ENCODE peak calls at places on chromosomes 2 and 18, in eight cellular contexts. H is HCT116, U is HL-60, P is upper lobe of left lung, G is vagina, O is GM12891, X is K562, K is endothelial cell of umbilical vein. V is an unnamed sample.

GRCh38 chr2:238082151-238082550 is 18.0 kb upstream of the ESPNL start:
- DNase-seq in H (no peak), U (no peak), P (no peak), G (peak; percentile 76), O (no peak), X (no peak), K (no peak), V (no peak)

GRCh38 chr18:35474884-35475283 is 22.9 kb downstream of the INO80C start:
- DNase-seq in H (no peak), U (no peak), P (no peak), G (no peak), O (no peak), X (no peak), K (no peak), V (no peak)

GRCh38 chr2:106885981-106886915 is at the start of gene ST6GAL2:
- DNase-seq in H (no peak), U (no peak), P (peak; percentile 81), G (no peak), O (peak; percentile 13), X (no peak), K (no peak), V (no peak)

GRCh38 chr2:37344453-37345361 is at the start of gene QPCT:
- DNase-seq in H (no peak), U (peak; percentile 36), P (peak; percentile 89), G (no peak), O (peak; percentile 57), X (peak; percentile 17), K (peak; percentile 39), V (peak; percentile 61)

GRCh38 chr2:205994344-205994743 is 91.6 kb downstream of the INO80D start:
- DNase-seq in H (no peak), U (no peak), P (no peak), G (no peak), O (no peak), X (no peak), K (no peak), V (no peak)

GRCh38 chr18:6866552-6866951 is 137.0 kb downstream of the ARHGAP28 start:
- DNase-seq in H (no peak), U (no peak), P (no peak), G (no peak), O (no peak), X (no peak), K (peak; percentile 33), V (no peak)

GRCh38 chr18:44541781-44542180 is 138.9 kb upstream of the SETBP1 start:
- DNase-seq in H (no peak), U (no peak), P (no peak), G (no peak), O (no peak), X (no peak), K (no peak), V (no peak)

GRCh38 chr2:44354761-44355160 is 6.5 kb downstream of the PREPL start:
- DNase-seq in H (no peak), U (no peak), P (no peak), G (no peak), O (no peak), X (no peak), K (no peak), V (no peak)

GRCh38 chr18:58776084-58776483 is 88.6 kb upstream of the ZNF532 start:
- DNase-seq in H (no peak), U (no peak), P (no peak), G (no peak), O (no peak), X (no peak), K (no peak), V (no peak)

GRCh38 chr2:64210816-64211215 is 66.6 kb upstream of the PELI1 start:
- DNase-seq in H (no peak), U (no peak), P (no peak), G (no peak), O (no peak), X (no peak), K (no peak), V (no peak)

GRCh38 chr18:65786400-65786948 is 35.7 kb downstream of the CDH7 start:
- DNase-seq in H (no peak), U (no peak), P (no peak), G (no peak), O (no peak), X (no peak), K (no peak), V (no peak)

GRCh38 chr2:43274055-43274454 is 47.6 kb upstream of the ZFP36L2 start:
- DNase-seq in H (no peak), U (no peak), P (no peak), G (no peak), O (no peak), X (no peak), K (no peak), V (no peak)

GRCh38 chr2:72082021-72082739 is 65.5 kb downstream of the CYP26B1 start:
- DNase-seq in H (no peak), U (no peak), P (peak; percentile 43), G (no peak), O (no peak), X (no peak), K (no peak), V (no peak)

GRCh38 chr2:144201868-144202468 is 318.0 kb downstream of the ZEB2 start:
- DNase-seq in H (no peak), U (no peak), P (no peak), G (no peak), O (no peak), X (no peak), K (peak; percentile 21), V (no peak)

GRCh38 chr2:33108483-33109443 is 162.0 kb downstream of the LTBP1 start:
- DNase-seq in H (no peak), U (no peak), P (no peak), G (no peak), O (no peak), X (peak; percentile 82), K (peak; percentile 13), V (no peak)

GRCh38 chr18:55588001-55588875 is at the start of gene TCF4:
- DNase-seq in H (no peak), U (peak; percentile 50), P (peak; percentile 93), G (no peak), O (no peak), X (peak; percentile 56), K (peak; percentile 66), V (no peak)

GRCh38 chr18:54444309-54444914 is 86.7 kb downstream of the C18orf54 start:
- DNase-seq in H (peak; percentile 60), U (peak; percentile 54), P (no peak), G (no peak), O (peak; percentile 5), X (peak; percentile 27), K (peak; percentile 66), V (no peak)

GRCh38 chr2:135742307-135742838 is 718 bp downstream of the UBXN4 start:
- DNase-seq in H (no peak), U (peak; percentile 41), P (peak; percentile 90), G (no peak), O (peak; percentile 8), X (no peak), K (peak; percentile 80), V (no peak)

DNA sequence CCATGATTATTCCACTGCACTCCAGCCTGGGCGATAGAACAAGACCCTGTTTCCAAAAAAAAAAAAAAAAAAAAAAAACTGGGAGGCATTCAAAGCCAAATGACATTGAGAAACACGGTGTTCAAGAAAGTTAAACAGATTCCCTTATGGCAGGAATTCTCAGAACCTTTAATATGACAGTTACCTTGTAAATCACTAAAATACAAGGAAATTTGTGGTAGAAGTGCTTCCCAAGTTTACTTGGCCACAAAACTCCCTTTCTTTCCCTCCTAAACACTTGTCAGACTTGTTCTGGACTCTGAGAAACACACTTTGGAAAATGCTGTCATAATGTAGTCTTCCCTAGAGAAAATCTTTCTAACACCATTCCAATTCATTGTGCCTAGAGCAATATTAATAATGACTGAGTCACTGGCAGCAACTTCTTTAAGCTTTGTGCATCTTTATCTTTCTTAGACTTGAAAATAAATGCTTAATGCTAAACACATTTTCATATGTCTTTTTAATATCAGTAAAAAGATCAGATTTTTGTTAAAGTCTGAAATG is 140.4 kb downstream of the ANKRD44 start:
- DNase-seq in H (no peak), U (no peak), P (no peak), G (no peak), O (no peak), X (no peak), K (no peak), V (no peak)
- TF ChIP-seq POLR2AphosphoS5 in H (no peak), U (no peak), P (no peak), G (peak; percentile 31), O (no peak), X (no peak), K (no peak), V (peak; percentile 25)

GRCh38 chr2:34731274-34731673 is 1132.2 kb upstream of the FAM98A start:
- DNase-seq in H (no peak), U (no peak), P (no peak), G (no peak), O (no peak), X (no peak), K (no peak), V (no peak)

GRCh38 chr2:34734662-34735061 is 1135.6 kb upstream of the FAM98A start:
- DNase-seq in H (no peak), U (no peak), P (no peak), G (no peak), O (no peak), X (no peak), K (no peak), V (no peak)

GRCh38 chr2:34734042-34734441 is 1134.9 kb upstream of the FAM98A start:
- DNase-seq in H (no peak), U (no peak), P (no peak), G (no peak), O (no peak), X (no peak), K (no peak), V (no peak)

DNA sequence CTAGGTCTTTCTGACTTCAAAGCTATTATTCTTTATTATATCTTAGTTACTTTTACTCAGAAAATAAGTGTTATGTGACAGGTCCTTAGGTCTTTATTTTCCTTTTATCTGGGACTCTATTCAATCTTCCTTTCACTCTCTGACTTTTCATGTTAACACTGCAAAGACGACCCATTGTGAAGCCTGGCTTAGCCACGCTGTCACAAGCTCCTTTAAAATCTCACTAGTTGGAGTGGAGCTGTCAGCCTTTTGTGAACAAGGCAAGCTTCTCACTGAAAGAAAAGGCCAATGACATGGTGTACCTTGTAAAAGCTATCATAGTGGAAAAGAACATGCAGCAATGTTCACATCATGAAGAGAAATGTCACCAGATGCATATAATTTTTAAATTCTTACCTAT is 1130.7 kb upstream of the FAM98A start:
- DNase-seq in H (no peak), U (no peak), P (no peak), G (no peak), O (no peak), X (no peak), K (no peak), V (no peak)
- TF ChIP-seq POLR2AphosphoS5 in H (no peak), U (no peak), P (no peak), G (no peak), O (no peak), X (no peak), K (no peak), V (no peak)

GRCh38 chr18:79394438-79395307 is 1.1 kb upstream of the NFATC1 start:
- DNase-seq in H (no peak), U (no peak), P (peak; percentile 86), G (no peak), O (no peak), X (no peak), K (peak; percentile 59), V (no peak)
- TF ChIP-seq POLR2AphosphoS5 in H (no peak), U (no peak), P (no peak), G (no peak), O (no peak), X (no peak), K (no peak), V (no peak)

DNA sequence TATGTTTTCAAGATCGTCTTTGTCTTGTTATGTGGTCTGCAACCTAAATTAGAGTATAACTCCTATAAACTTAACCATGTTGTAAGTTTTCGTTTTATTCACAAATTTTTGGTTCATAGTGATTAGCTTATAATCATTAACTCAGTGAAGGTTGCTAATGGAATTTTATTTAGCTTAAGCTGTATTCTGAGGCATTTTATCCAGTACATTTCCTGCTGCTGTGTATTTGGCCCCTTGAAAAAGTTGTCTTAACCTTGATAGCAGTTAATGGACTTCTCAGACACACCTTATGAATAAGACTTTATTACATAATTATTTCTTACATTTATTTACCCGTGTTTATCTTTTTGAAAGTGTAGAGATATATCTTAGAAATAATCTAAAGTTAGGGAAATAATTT is 20.5 kb downstream of the VAPA start:
- DNase-seq in H (no peak), U (no peak), P (no peak), G (no peak), O (no peak), X (no peak), K (no peak), V (no peak)
- TF ChIP-seq POLR2AphosphoS5 in H (no peak), U (no peak), P (no peak), G (no peak), O (no peak), X (no peak), K (no peak), V (no peak)